ENCODE peak calls at places on chromosomes 3 and 15, in seven cellular contexts. K is astrocyte of the cerebellum, H is HCT116, N is aorta, Z is hepatocyte, T is fibroblast of villous mesenchyme, U is fibroblast of pulmonary artery. J is an unnamed sample.

GRCh38 chr3:64150527-64151238 is 74.6 kb downstream of the PRICKLE2 start:
- DNase-seq in K (peak; percentile 34), H (no peak), N (peak; percentile 76), Z (peak; percentile 94), T (peak; percentile 99), U (peak; percentile 86), J (no peak)

GRCh38 chr3:73215286-73215685 is 153.8 kb downstream of the EBLN2 start:
- DNase-seq in K (no peak), H (no peak), N (no peak), Z (no peak), T (no peak), U (peak; percentile 15), J (no peak)

GRCh38 chr3:15610083-15610482 is 8.5 kb downstream of the BTD start:
- DNase-seq in K (no peak), H (peak; percentile 21), N (no peak), Z (peak; percentile 39), T (peak; percentile 65), U (peak; percentile 74), J (no peak)

GRCh38 chr15:74330861-74331408 is 36.5 kb downstream of the CYP11A1 start:
- DNase-seq in K (no peak), H (no peak), N (no peak), Z (no peak), T (no peak), U (no peak), J (no peak)

GRCh38 chr15:80991446-80991845 is 1.8 kb upstream of the MESD start:
- DNase-seq in K (no peak), H (no peak), N (peak; percentile 74), Z (no peak), T (peak; percentile 87), U (peak; percentile 72), J (no peak)

GRCh38 chr3:18477620-18478019 is 52.5 kb upstream of the SATB1 start:
- DNase-seq in K (no peak), H (no peak), N (no peak), Z (no peak), T (no peak), U (no peak), J (no peak)

GRCh38 chr15:78212546-78213424 is 21.6 kb downstream of the ACSBG1 start:
- DNase-seq in K (peak; percentile 34), H (peak; percentile 41), N (peak; percentile 80), Z (peak; percentile 90), T (peak; percentile 82), U (peak; percentile 57), J (peak; percentile 85)

GRCh38 chr3:129469026-129469425 is 29.0 kb downstream of the IFT122 start:
- DNase-seq in K (no peak), H (no peak), N (no peak), Z (peak; percentile 23), T (no peak), U (no peak), J (no peak)

GRCh38 chr15:64891546-64891945 is 20.2 kb upstream of the ANKDD1A start:
- DNase-seq in K (no peak), H (no peak), N (peak; percentile 37), Z (no peak), T (no peak), U (no peak), J (no peak)

GRCh38 chr15:53910852-53911251 is 67.4 kb upstream of the UNC13C start:
- DNase-seq in K (no peak), H (no peak), N (no peak), Z (no peak), T (no peak), U (no peak), J (no peak)

GRCh38 chr3:147680820-147681488 is 271.8 kb downstream of the ZIC1 start:
- DNase-seq in K (no peak), H (no peak), N (no peak), Z (no peak), T (no peak), U (no peak), J (no peak)

GRCh38 chr15:59274126-59274970 is 67.7 kb downstream of the LDHAL6B start:
- DNase-seq in K (peak; percentile 61), H (no peak), N (no peak), Z (no peak), T (no peak), U (peak; percentile 71), J (peak; percentile 54)

GRCh38 chr3:64122476-64122875 is 99.2 kb upstream of the PSMD6 start:
- DNase-seq in K (no peak), H (no peak), N (no peak), Z (no peak), T (no peak), U (no peak), J (no peak)

GRCh38 chr15:43877371-43877770 is 50.6 kb downstream of the WDR76 start:
- DNase-seq in K (no peak), H (no peak), N (no peak), Z (no peak), T (no peak), U (no peak), J (no peak)

GRCh38 chr15:55084673-55085072 is 112.1 kb downstream of the RSL24D1 start:
- DNase-seq in K (no peak), H (no peak), N (no peak), Z (no peak), T (no peak), U (no peak), J (no peak)

GRCh38 chr15:66839511-66840112 is 137.6 kb downstream of the SMAD6 start:
- DNase-seq in K (no peak), H (no peak), N (no peak), Z (no peak), T (no peak), U (no peak), J (no peak)

GRCh38 chr15:92845109-92845508 is 55.0 kb upstream of the CHD2 start:
- DNase-seq in K (no peak), H (no peak), N (no peak), Z (peak; percentile 54), T (peak; percentile 61), U (peak; percentile 84), J (no peak)

GRCh38 chr3:143443851-143444331 is 324.3 kb downstream of the CHST2 start:
- DNase-seq in K (peak; percentile 90), H (peak; percentile 77), N (peak; percentile 64), Z (no peak), T (peak; percentile 94), U (peak; percentile 99), J (peak; percentile 56)

GRCh38 chr15:88661766-88662556 is 23.1 kb downstream of the ISG20 start:
- DNase-seq in K (no peak), H (no peak), N (no peak), Z (no peak), T (peak; percentile 53), U (no peak), J (no peak)

GRCh38 chr3:55143928-55144671 is 216.2 kb upstream of the LRTM1 start:
- DNase-seq in K (peak; percentile 80), H (no peak), N (no peak), Z (no peak), T (peak; percentile 64), U (peak; percentile 86), J (no peak)

DNA sequence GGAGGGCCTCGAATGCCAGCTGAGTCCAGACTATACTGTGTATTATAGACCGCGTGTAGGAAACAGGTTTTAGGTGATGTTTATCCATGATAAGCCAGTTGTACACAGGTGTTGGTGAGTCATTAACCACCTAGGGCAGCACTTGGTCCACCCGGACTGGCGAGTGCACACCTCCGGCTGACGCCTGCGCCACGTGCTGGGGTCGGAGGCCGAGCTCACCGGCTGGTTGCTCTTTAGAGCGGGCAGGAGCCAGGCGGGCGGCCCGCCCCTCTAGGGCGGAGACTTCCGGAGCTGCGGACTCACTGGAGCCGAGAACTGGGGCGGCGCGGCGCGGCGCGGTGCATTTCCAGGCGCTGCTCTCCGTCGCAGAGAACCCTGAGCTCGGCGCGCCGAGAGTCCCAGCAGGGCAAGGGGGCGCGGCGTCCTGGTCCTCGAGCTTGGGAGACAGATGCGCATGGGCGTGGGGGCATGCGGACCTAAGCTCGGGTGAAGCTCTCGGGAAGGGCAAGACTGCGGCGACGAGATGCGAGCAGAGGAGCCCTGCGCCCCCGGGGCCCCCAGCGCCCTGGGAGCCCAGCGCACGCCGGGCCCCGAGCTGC is at the start of gene ESYT3:
- DNase-seq in K (no peak), H (no peak), N (peak; percentile 73), Z (peak; percentile 88), T (peak; percentile 43), U (peak; percentile 56), J (peak; percentile 94)
- H3K4me3 ChIP-seq in K (peak within 1 kb of the TSS; percentile 41), H (no peak within 1 kb of the TSS), N (peak within 1 kb of the TSS; percentile 7), Z (peak within 1 kb of the TSS; percentile 34), T (peak within 1 kb of the TSS; percentile 47), U (peak within 1 kb of the TSS; percentile 46), J (peak within 1 kb of the TSS; percentile 77)

GRCh38 chr15:99019558-99020540 is 12.3 kb upstream of the PGPEP1L start:
- DNase-seq in K (no peak), H (no peak), N (no peak), Z (no peak), T (peak; percentile 45), U (peak; percentile 50), J (no peak)

GRCh38 chr15:99014803-99015676 is 7.4 kb upstream of the PGPEP1L start:
- DNase-seq in K (peak; percentile 8), H (peak; percentile 36), N (peak; percentile 75), Z (peak; percentile 84), T (peak; percentile 65), U (peak; percentile 31), J (peak; percentile 86)

GRCh38 chr15:99017322-99017701 is 9.7 kb upstream of the PGPEP1L start:
- DNase-seq in K (no peak), H (no peak), N (no peak), Z (no peak), T (no peak), U (no peak), J (no peak)

GRCh38 chr15:99015677-99016568 is 8.3 kb upstream of the PGPEP1L start:
- DNase-seq in K (no peak), H (no peak), N (no peak), Z (no peak), T (no peak), U (no peak), J (peak; percentile 52)

GRCh38 chr15:99016680-99017321 is 9.2 kb upstream of the PGPEP1L start:
- DNase-seq in K (no peak), H (no peak), N (no peak), Z (no peak), T (no peak), U (no peak), J (peak; percentile 32)
- H3K4me3 ChIP-seq in K (no peak overlapping the region), H (no peak overlapping the region), N (no peak overlapping the region), Z (no peak overlapping the region), T (no peak overlapping the region), U (no peak overlapping the region), J (no peak overlapping the region)

DNA sequence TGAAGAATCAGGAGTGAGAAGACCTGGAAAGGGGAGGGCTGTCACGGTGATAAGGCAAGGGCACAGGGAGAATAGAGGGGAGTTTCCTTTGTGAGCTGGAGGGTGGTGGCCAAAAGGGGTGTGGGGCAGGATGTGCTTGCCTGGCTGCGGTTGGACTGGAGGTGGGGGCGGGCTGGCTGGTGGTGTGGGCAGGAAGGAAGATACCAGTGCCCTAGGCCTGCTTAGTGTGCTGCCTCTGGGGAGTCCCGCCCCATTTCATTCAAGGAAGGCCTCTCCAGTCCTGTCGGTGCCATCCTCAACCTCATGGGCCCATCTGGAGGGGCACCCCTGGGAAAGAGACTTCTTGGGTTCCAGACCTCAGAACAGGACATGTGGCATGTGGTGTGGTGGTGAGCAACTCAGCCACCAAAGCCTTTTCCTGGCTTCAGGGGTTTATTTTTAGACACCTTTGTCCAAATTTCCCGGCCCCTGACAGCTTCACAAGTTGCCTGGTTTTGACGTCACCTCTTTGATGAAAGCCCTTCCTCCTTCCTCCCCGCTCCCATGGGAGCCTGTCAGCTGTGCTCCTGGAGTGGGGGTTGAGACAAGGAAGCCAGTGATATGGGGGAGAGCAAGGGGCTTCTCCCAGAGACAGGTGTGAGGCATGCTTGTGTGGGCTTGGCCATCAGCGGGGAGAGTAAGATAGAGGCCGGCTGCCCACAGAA is 15.6 kb downstream of the TEX264 start:
- DNase-seq in K (no peak), H (no peak), N (peak; percentile 70), Z (no peak), T (no peak), U (peak; percentile 69), J (no peak)
- H3K4me3 ChIP-seq in K (no peak overlapping the region), H (no peak overlapping the region), N (no peak overlapping the region), Z (no peak overlapping the region), T (no peak overlapping the region), U (no peak overlapping the region), J (no peak overlapping the region)

GRCh38 chr3:39108309-39108708 is 829 bp downstream of the TTC21A start:
- DNase-seq in K (no peak), H (no peak), N (no peak), Z (no peak), T (no peak), U (no peak), J (no peak)
- H3K4me3 ChIP-seq in K (peak overlapping the region; percentile 91), H (peak overlapping the region; percentile 87), N (no peak overlapping the region), Z (no peak overlapping the region), T (peak overlapping the region; percentile 96), U (peak overlapping the region; percentile 90), J (peak overlapping the region; percentile 95)